ENCODE peak calls at places on chromosomes 13 and 19, in nine cellular contexts. P is NCI-H1105; B is HT1080; Y is heart right ventricle; D is NCI-H1417 treated with DMSO at 0.1 percent for 48 hours; I is activated CD4-positive, CD25-positive, alpha-beta regulatory T cell; N is sciatic nerve; J is ACHN; A is stimulated activated CD4-positive, alpha-beta T cell treated with anti-CD3 and anti-CD28 coated beads, Interleukin-15, amount 100 ng/mL, for 24 hours. E is an unnamed sample.

GRCh38 chr13:79385694-79386093 is 20.4 kb downstream of the RBM26 start:
- DNase-seq in N (no peak), Y (no peak), A (peak), I (no peak), P (no peak), D (no peak), J (peak), B (peak), E (no peak)

GRCh38 chr19:55697698-55698097 is 22.7 kb downstream of the EPN1 start:
- DNase-seq in I (no peak), Y (no peak), P (no peak), D (no peak), J (no peak), B (no peak), N (peak), A (no peak), E (no peak)

GRCh38 chr19:30437869-30438268 is 65.7 kb downstream of the ZNF536 start:
- DNase-seq in Y (no peak), P (no peak), I (no peak), N (no peak), J (no peak), A (no peak), B (no peak), D (no peak), E (no peak)

GRCh38 chr19:35560677-35561076 is 2.8 kb downstream of the ATP4A start:
- DNase-seq in D (no peak), P (no peak), A (no peak), N (no peak), J (no peak), B (no peak), Y (no peak), I (no peak), E (no peak)

GRCh38 chr13:101673360-101674105 is 221.1 kb downstream of the ITGBL1 start:
- DNase-seq in B (peak), J (no peak), I (no peak), A (no peak), Y (no peak), N (no peak), D (no peak), P (no peak), E (no peak)

GRCh38 chr13:34425307-34425949 is 516.6 kb upstream of the NBEA start:
- DNase-seq in J (no peak), P (no peak), I (no peak), Y (no peak), N (no peak), A (no peak), D (no peak), B (no peak), E (no peak)

GRCh38 chr19:6916952-6917351 is 29.6 kb downstream of the ADGRE1 start:
- DNase-seq in A (no peak), J (no peak), Y (no peak), D (no peak), I (no peak), N (no peak), B (no peak), P (no peak), E (no peak)

GRCh38 chr13:38582133-38582532 is 104.7 kb upstream of the FREM2 start:
- DNase-seq in N (no peak), A (no peak), D (no peak), P (peak), I (no peak), Y (no peak), B (peak), J (peak), E (peak)

GRCh38 chr13:70893832-70894231 is 785.6 kb upstream of the KLHL1 start:
- DNase-seq in I (no peak), P (no peak), Y (no peak), B (peak), N (no peak), D (no peak), A (no peak), J (no peak), E (no peak)

GRCh38 chr19:18650468-18651001 is 13.7 kb downstream of the KLHL26 start:
- DNase-seq in B (no peak), Y (peak), I (no peak), D (no peak), N (peak), A (no peak), P (no peak), J (no peak), E (no peak)